ENCODE peak calls at places on chromosome 12, in six cellular contexts. A, B, P, R, Q and L are unnamed samples.

GRCh38 chr12:111692575-111693210 is 6.8 kb downstream of the ACAD10 start:
- DNase-seq in P (no peak), R (no peak), A (peak), Q (no peak), B (no peak), L (no peak)

GRCh38 chr12:46556105-46556559 is 183.6 kb upstream of the SLC38A2 start:
- DNase-seq in B (peak), P (no peak), A (peak), Q (peak), R (no peak), L (no peak)

GRCh38 chr12:42091769-42092168 is 52.9 kb downstream of the GXYLT1 start:
- DNase-seq in R (no peak), P (no peak), A (no peak), Q (no peak), B (no peak), L (no peak)

GRCh38 chr12:100798799-100799198 is 4.2 kb downstream of the ANO4 start:
- DNase-seq in A (peak), P (no peak), Q (no peak), B (no peak), R (no peak), L (no peak)

GRCh38 chr12:52242442-52243263 is 9.6 kb downstream of the KRT7 start:
- DNase-seq in B (no peak), R (peak), P (no peak), A (no peak), Q (no peak), L (no peak)

GRCh38 chr12:53807322-53807721 is 55.5 kb upstream of the CISTR start:
- DNase-seq in B (no peak), A (no peak), Q (no peak), R (no peak), P (no peak), L (no peak)

GRCh38 chr12:132559652-132560420 is 50.5 kb downstream of the LRCOL1 start:
- DNase-seq in Q (peak), B (peak), P (peak), A (peak), R (peak), L (no peak)

GRCh38 chr12:132237772-132238486 is 91.5 kb downstream of the GALNT9 start:
- DNase-seq in Q (no peak), P (no peak), R (peak), B (no peak), A (no peak), L (no peak)

GRCh38 chr12:49955899-49956662 is 5.5 kb downstream of the AQP2 start:
- DNase-seq in Q (no peak), A (no peak), B (no peak), R (peak), P (no peak), L (no peak)

GRCh38 chr12:75289678-75290200 is 40.4 kb downstream of the CAPS2 start:
- DNase-seq in R (no peak), B (no peak), A (peak), Q (peak), P (no peak), L (no peak)

GRCh38 chr12:93518725-93519124 is 51.4 kb downstream of the MRPL42 start:
- DNase-seq in A (peak), Q (no peak), P (no peak), R (no peak), B (no peak), L (no peak)

GRCh38 chr12:70402597-70402996 is 36.5 kb downstream of the KCNMB4 start:
- DNase-seq in B (no peak), P (no peak), R (no peak), A (peak), Q (no peak), L (no peak)

GRCh38 chr12:11728154-11728755 is 78.8 kb downstream of the ETV6 start:
- DNase-seq in Q (no peak), B (no peak), A (no peak), P (no peak), R (no peak), L (no peak)

GRCh38 chr12:9870311-9870866 is 1.2 kb upstream of the CLEC2B start:
- DNase-seq in B (no peak), P (no peak), R (no peak), A (peak), Q (no peak), L (no peak)

GRCh38 chr12:132717531-132718387 is 7.1 kb downstream of the PGAM5 start:
- DNase-seq in Q (no peak), P (no peak), B (no peak), R (no peak), A (no peak), L (no peak)

GRCh38 chr12:102459314-102459713 is 21.0 kb downstream of the IGF1 start:
- DNase-seq in R (no peak), B (no peak), P (no peak), A (no peak), Q (no peak), L (no peak)

GRCh38 chr12:32921397-32921796 is 24.8 kb upstream of the PKP2 start:
- DNase-seq in Q (no peak), R (no peak), A (peak), P (no peak), B (no peak), L (no peak)

GRCh38 chr12:110533607-110534006 is 31.5 kb downstream of the RAD9B start:
- DNase-seq in P (no peak), B (no peak), R (no peak), A (peak), Q (no peak), L (no peak)

GRCh38 chr12:88944403-88944802 is 364.1 kb upstream of the KITLG start:
- DNase-seq in Q (peak), R (no peak), B (no peak), P (no peak), A (peak), L (no peak)

GRCh38 chr12:32875990-32876389 is 20.6 kb downstream of the PKP2 start:
- DNase-seq in B (no peak), P (no peak), Q (no peak), R (no peak), A (no peak), L (no peak)

GRCh38 chr12:60501124-60501729 is 905.4 kb downstream of the SLC16A7 start:
- DNase-seq in R (no peak), P (no peak), A (peak), B (peak), Q (peak), L (no peak)

GRCh38 chr12:108969622-108970021 is 51.2 kb downstream of the SVOP start:
- DNase-seq in R (no peak), P (no peak), A (no peak), Q (no peak), B (no peak), L (no peak)

GRCh38 chr12:113302925-113303640 is 31.8 kb downstream of the SLC8B1 start:
- DNase-seq in A (no peak), P (no peak), R (no peak), Q (no peak), B (no peak), L (no peak)

GRCh38 chr12:70637686-70638085 is 457 bp upstream of the PTPRB start:
- DNase-seq in Q (no peak), A (no peak), P (no peak), B (no peak), R (no peak), L (no peak)

GRCh38 chr12:55847033-55847432 is 4.3 kb upstream of the MMP19 start:
- DNase-seq in P (no peak), A (peak), Q (no peak), B (no peak), R (no peak), L (no peak)

GRCh38 chr12:12583510-12583909 is 20.8 kb upstream of the DUSP16 start:
- DNase-seq in B (no peak), P (no peak), Q (no peak), R (no peak), A (no peak), L (no peak)

GRCh38 chr12:127411141-127411915 is 855.6 kb upstream of the TMEM132C start:
- DNase-seq in R (no peak), A (no peak), P (no peak), Q (no peak), B (no peak), L (no peak)

GRCh38 chr12:125518074-125518473 is 452.8 kb downstream of the AACS start:
- DNase-seq in B (peak), Q (no peak), A (no peak), P (no peak), R (no peak), L (no peak)

GRCh38 chr12:65765436-65765813 is 58.9 kb upstream of the HMGA2 start:
- DNase-seq in A (peak), P (no peak), B (no peak), Q (no peak), R (no peak), L (no peak)

GRCh38 chr12:57767317-57767716 is 439 bp upstream of the CYP27B1 start:
- DNase-seq in P (no peak), A (no peak), B (no peak), Q (no peak), R (no peak), L (no peak)
- H3K4me3 ChIP-seq in P (no peak), A (no peak), B (no peak), Q (no peak), R (peak), L (no peak)

DNA sequence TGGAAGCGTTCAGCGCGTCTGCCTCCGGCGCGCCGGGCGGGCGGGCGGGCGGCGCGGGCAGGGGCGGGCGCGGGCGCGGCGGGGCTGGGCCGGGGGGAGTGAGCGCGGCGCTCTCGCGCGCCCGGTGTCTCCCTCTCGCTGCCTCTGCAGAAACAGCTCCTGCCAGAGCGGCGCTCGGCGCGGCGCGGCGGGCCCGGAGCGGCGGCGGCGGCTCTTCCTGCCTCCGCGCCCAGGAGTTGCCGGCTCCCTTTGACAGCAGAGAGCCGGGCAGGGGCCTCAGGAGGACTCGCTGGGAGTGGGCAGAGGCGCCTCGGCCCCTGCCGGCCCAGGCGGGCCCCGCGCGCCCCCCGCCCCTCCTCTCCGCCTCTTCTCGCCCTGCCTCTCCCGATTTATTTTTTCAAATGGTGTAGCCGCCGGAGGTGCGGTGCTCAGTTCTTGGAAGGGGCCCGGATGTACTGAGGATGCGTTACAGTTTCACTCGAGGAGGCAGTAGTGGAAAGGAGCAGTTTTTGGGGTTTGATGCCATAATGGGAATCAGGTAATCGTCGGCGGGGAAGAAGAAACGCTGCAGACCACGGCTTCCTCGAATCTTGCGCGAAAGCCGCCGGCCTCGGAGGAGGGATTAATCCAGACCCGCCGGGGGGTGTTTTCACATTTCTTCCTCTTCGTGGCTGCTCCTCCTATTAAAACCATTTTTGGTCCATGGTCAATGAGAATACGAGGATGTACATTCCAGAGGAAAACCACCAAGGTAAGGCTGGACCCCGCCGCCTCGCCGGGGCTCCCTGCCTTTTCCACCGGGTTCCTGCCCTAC is at the start of gene CACNA1C:
- DNase-seq in B (peak), R (peak), Q (peak), P (peak), A (peak), L (no peak)
- H3K4me3 ChIP-seq in B (peak), R (peak), Q (peak), P (peak), A (peak), L (no peak)

GRCh38 chr12:76880156-76881023 is 1.6 kb upstream of the CSRP2 start:
- DNase-seq in A (peak), Q (no peak), R (no peak), P (no peak), B (peak), L (no peak)
- H3K4me3 ChIP-seq in A (no peak), Q (no peak), R (no peak), P (no peak), B (no peak), L (no peak)

GRCh38 chr12:3630111-3630510 is 122.8 kb downstream of the CRACR2A start:
- DNase-seq in A (no peak), B (no peak), Q (no peak), R (no peak), P (no peak), L (no peak)

GRCh38 chr12:3632256-3633240 is 120.4 kb downstream of the CRACR2A start:
- DNase-seq in R (no peak), A (peak), Q (no peak), P (no peak), B (no peak), L (no peak)

GRCh38 chr12:3630621-3631271 is 122.2 kb downstream of the CRACR2A start:
- DNase-seq in R (no peak), B (no peak), Q (no peak), P (no peak), A (no peak), L (no peak)

GRCh38 chr12:3629082-3629830 is 123.7 kb downstream of the CRACR2A start:
- DNase-seq in B (no peak), P (no peak), A (peak), R (no peak), Q (no peak), L (no peak)

GRCh38 chr12:3631272-3631637 is 121.7 kb downstream of the CRACR2A start:
- DNase-seq in A (no peak), R (no peak), B (no peak), Q (no peak), P (no peak), L (no peak)
- H3K4me3 ChIP-seq in A (no peak), R (no peak), B (no peak), Q (no peak), P (no peak), L (no peak)

DNA sequence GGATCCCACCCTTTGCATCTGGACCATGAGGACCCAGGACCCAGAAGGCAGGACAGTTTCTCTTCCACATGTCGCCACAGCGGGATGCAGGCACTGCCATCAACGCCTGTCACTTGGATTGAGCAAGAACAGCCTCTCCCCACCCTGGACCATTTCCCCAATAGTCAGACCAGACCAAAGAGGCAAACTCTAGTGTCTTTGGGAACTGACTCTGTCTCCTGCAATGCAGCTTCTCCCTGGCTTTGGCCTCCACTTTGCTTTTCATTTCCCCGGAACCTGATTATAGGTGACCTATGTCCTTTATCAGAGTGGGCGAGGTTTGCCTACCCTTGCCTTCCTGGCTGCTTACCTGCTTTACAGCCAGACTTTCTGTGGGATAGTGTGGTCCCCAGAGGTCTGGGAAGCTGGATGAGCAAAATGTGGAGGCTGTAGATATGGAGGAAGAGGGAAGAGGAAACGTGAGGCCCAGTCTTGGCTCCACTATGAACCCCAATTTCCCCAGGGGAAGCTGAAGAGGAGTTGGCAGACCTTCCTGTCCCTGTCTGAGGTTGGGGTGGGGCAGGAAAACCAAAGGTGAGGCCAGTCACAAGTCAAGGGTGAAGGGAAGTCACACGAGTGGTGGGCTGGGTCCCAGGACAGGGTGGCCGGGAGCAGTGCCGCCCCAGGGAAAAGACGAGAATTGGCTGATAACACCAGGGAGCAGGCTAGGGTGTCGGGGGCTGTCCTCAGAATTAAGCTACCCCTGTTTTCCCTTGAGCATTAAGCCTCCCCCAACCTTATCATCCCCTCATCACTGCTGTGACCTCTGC is 3.3 kb downstream of the VDR start:
- DNase-seq in B (no peak), R (no peak), Q (no peak), A (no peak), P (no peak), L (no peak)
- H3K4me3 ChIP-seq in B (no peak), R (peak), Q (no peak), A (no peak), P (no peak), L (no peak)